ENCODE peak calls at places on chromosomes 13 and 19, in six cellular contexts. K, J, S, Q, D and O are unnamed samples.

GRCh38 chr13:28754698-28755545 is 36.2 kb upstream of the SLC46A3 start:
- DNase-seq in K (no peak), J (peak; percentile 77), S (peak; percentile 71), Q (no peak), D (no peak), O (no peak)

GRCh38 chr13:72541674-72542073 is 185.8 kb downstream of the MZT1 start:
- DNase-seq in K (peak; percentile 84), J (no peak), S (no peak), Q (no peak), D (no peak), O (peak; percentile 54)

GRCh38 chr13:50392977-50393376 is 377.7 kb downstream of the KCNRG start:
- DNase-seq in K (no peak), J (no peak), S (no peak), Q (no peak), D (no peak), O (no peak)

GRCh38 chr19:32373614-32374295 is 28.3 kb downstream of the ZNF507 start:
- DNase-seq in K (peak; percentile 98), J (no peak), S (peak; percentile 97), Q (no peak), D (no peak), O (peak; percentile 84)

GRCh38 chr19:35843676-35844481 is 8.4 kb downstream of the NPHS1 start:
- DNase-seq in K (no peak), J (no peak), S (peak; percentile 36), Q (no peak), D (no peak), O (peak; percentile 41)

GRCh38 chr19:13026478-13026999 is 31.3 kb downstream of the NFIX start:
- DNase-seq in K (no peak), J (no peak), S (peak; percentile 88), Q (no peak), D (no peak), O (no peak)

GRCh38 chr13:95659500-95659899 is 15.0 kb upstream of the DZIP1 start:
- DNase-seq in K (no peak), J (no peak), S (no peak), Q (no peak), D (no peak), O (no peak)

GRCh38 chr19:42089191-42089750 is 13.3 kb downstream of the ZNF574 start:
- DNase-seq in K (no peak), J (no peak), S (no peak), Q (no peak), D (no peak), O (no peak)

GRCh38 chr19:28468701-28469459 is 744.1 kb downstream of the UQCRFS1 start:
- DNase-seq in K (no peak), J (peak; percentile 85), S (peak; percentile 94), Q (no peak), D (no peak), O (no peak)

GRCh38 chr19:55373993-55374757 is 2.5 kb upstream of the TMEM190 start:
- DNase-seq in K (no peak), J (no peak), S (no peak), Q (no peak), D (no peak), O (no peak)

GRCh38 chr13:100229603-100230002 is 140.7 kb downstream of the PCCA start:
- DNase-seq in K (no peak), J (no peak), S (no peak), Q (no peak), D (no peak), O (no peak)
- H3K27ac ChIP-seq in K (peak overlapping the region; percentile 42), J (no peak overlapping the region), S (no peak overlapping the region), Q (no peak overlapping the region), D (no peak overlapping the region), O (no peak overlapping the region)

DNA sequence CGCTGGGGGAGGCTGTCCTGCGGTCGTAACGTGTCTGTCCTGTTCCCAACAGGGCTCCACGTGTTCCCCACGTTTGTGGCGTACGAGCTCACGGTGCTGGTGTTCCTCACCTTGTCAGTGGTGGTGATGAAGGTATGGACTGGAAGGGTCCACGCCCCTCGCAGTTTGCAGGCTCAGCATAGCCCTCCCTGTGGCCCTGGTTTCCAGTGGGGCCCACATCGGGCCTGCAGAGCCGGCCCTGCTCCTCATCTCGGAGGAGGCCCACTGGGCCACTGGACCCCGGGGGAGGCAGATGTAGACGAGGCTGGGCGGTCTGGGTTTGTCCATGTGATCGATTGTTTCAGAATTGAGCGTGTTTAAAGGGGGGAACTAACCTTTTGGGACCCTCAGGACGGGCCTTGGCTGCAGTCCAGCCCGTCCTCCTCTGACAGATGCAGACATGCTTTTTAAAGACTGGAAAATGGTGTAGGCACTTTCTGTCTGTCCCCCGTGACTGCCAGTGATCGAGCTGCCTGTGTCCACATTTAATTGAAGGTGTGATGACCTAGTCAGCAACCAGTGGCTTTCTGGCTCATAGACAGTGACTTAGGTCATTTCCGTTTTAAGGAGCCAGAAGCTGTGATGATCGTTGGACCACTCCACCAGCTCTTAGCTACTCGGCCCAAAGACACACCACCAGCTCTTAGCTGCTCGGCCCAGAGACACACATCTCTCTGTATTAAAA is 37.1 kb upstream of the TFDP1 start:
- DNase-seq in K (no peak), J (peak; percentile 62), S (no peak), Q (no peak), D (no peak), O (no peak)
- H3K27ac ChIP-seq in K (no peak overlapping the region), J (peak overlapping the region; percentile 83), S (no peak overlapping the region), Q (no peak overlapping the region), D (peak overlapping the region; percentile 81), O (peak overlapping the region; percentile 3)

GRCh38 chr19:14197882-14198281 is 8.1 kb downstream of the ADGRL1 start:
- DNase-seq in K (no peak), J (no peak), S (no peak), Q (no peak), D (no peak), O (no peak)
- H3K27ac ChIP-seq in K (no peak overlapping the region), J (no peak overlapping the region), S (no peak overlapping the region), Q (no peak overlapping the region), D (no peak overlapping the region), O (no peak overlapping the region)

GRCh38 chr19:19356901-19357566 is 36.4 kb downstream of the MAU2 start:
- DNase-seq in K (no peak), J (no peak), S (no peak), Q (no peak), D (no peak), O (no peak)

GRCh38 chr19:19355606-19356139 is 35.0 kb downstream of the MAU2 start:
- DNase-seq in K (no peak), J (no peak), S (no peak), Q (no peak), D (no peak), O (no peak)

GRCh38 chr19:19354007-19354406 is 33.4 kb downstream of the MAU2 start:
- DNase-seq in K (no peak), J (no peak), S (no peak), Q (no peak), D (no peak), O (no peak)

GRCh38 chr19:19356500-19356899 is 35.9 kb downstream of the MAU2 start:
- DNase-seq in K (no peak), J (no peak), S (no peak), Q (no peak), D (no peak), O (no peak)

GRCh38 chr19:19354932-19355331 is 34.3 kb downstream of the MAU2 start:
- DNase-seq in K (no peak), J (no peak), S (no peak), Q (no peak), D (no peak), O (no peak)
- H3K27ac ChIP-seq in K (no peak overlapping the region), J (no peak overlapping the region), S (no peak overlapping the region), Q (no peak overlapping the region), D (no peak overlapping the region), O (no peak overlapping the region)

DNA sequence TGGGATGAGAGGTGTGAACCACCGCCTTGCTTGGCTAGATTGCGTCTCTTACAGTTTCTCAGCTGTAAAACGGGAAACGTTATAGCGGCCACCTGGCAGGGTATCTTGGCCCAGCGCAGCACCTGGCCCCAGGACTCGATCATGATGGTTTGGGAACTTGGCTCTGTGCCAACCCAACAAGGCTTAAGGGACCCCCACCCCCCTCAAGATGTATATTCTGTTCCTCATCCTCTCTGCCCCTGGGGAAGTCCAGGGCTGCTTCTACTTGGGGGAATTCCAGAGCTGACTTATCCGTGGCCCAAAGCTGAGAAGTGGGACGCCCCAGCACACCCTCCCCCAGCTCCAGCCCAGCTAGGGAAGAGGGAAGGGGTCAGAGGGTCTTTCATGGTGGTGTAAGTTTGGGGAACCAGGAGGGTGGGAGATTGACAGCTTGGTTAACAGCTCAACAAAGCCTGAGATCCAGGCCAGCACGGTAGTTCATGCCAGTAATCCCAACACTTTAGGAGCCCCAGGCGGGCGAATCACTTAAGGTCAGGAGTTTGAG is 695 bp downstream of the ICAM1 start:
- DNase-seq in K (no peak), J (no peak), S (no peak), Q (no peak), D (no peak), O (no peak)
- H3K27ac ChIP-seq in K (no peak overlapping the region), J (peak overlapping the region; percentile 98), S (peak overlapping the region; percentile 16), Q (peak overlapping the region; percentile 77), D (peak overlapping the region; percentile 87), O (peak overlapping the region; percentile 52)